ENCODE peak calls at places on chromosome 20, in four cellular contexts. F is choroid plexus epithelial cell, N is GM23338, X is GM12878. R is an unnamed sample.

GRCh38 chr20:56249244-56249955 is 868 bp downstream of the MC3R start:
- DNase-seq in F (no peak), N (peak), X (no peak), R (peak)

GRCh38 chr20:10924628-10925266 is 250.9 kb upstream of the JAG1 start:
- DNase-seq in F (peak), N (no peak), X (no peak), R (peak)

GRCh38 chr20:40986774-40987173 is 41.8 kb upstream of the TOP1 start:
- DNase-seq in F (no peak), N (no peak), X (no peak), R (no peak)

GRCh38 chr20:47809561-47809960 is 24.3 kb upstream of the SULF2 start:
- DNase-seq in F (no peak), N (no peak), X (no peak), R (peak)

GRCh38 chr20:57900226-57900905 is 190.6 kb upstream of the PMEPA1 start:
- DNase-seq in F (no peak), N (no peak), X (no peak), R (no peak)

GRCh38 chr20:56817780-56818675 is 188.9 kb downstream of the TFAP2C start:
- DNase-seq in F (no peak), N (peak), X (no peak), R (no peak)

GRCh38 chr20:58112017-58112781 is 116.3 kb downstream of the ANKRD60 start:
- DNase-seq in F (peak), N (no peak), X (peak), R (peak)

GRCh38 chr20:41152108-41152757 is 14.9 kb downstream of the PLCG1 start:
- DNase-seq in F (no peak), N (no peak), X (no peak), R (no peak)

GRCh38 chr20:13008761-13009681 is at the start of gene SPTLC3:
- DNase-seq in F (peak), N (peak), X (no peak), R (peak)

GRCh38 chr20:1341561-1342265 is 12.8 kb upstream of the SDCBP2 start:
- DNase-seq in F (peak), N (no peak), X (no peak), R (no peak)

GRCh38 chr20:35702824-35703695 is 3.9 kb downstream of the ROMO1 start:
- DNase-seq in F (no peak), N (no peak), X (no peak), R (no peak)

GRCh38 chr20:18904192-18904591 is 90.6 kb downstream of the SCP2D1 start:
- DNase-seq in F (no peak), N (peak), X (no peak), R (no peak)

GRCh38 chr20:10986586-10986985 is 312.8 kb upstream of the JAG1 start:
- DNase-seq in F (peak), N (no peak), X (no peak), R (no peak)

GRCh38 chr20:53220482-53221307 is 248.5 kb downstream of the TSHZ2 start:
- DNase-seq in F (no peak), N (no peak), X (no peak), R (no peak)

GRCh38 chr20:20366551-20366895 is 1.4 kb upstream of the INSM1 start:
- DNase-seq in F (no peak), N (peak), X (no peak), R (no peak)

GRCh38 chr20:60071965-60072364 is 113.7 kb downstream of the CDH26 start:
- DNase-seq in F (peak), N (no peak), X (no peak), R (peak)

GRCh38 chr20:13286600-13286999 is 65.5 kb downstream of the ISM1 start:
- DNase-seq in F (no peak), N (no peak), X (no peak), R (peak)

GRCh38 chr20:7629880-7630279 is 310.4 kb downstream of the HAO1 start:
- DNase-seq in F (no peak), N (no peak), X (no peak), R (peak)

GRCh38 chr20:49028684-49029083 is 17.4 kb upstream of the CSE1L start:
- DNase-seq in F (peak), N (peak), X (no peak), R (peak)

DNA sequence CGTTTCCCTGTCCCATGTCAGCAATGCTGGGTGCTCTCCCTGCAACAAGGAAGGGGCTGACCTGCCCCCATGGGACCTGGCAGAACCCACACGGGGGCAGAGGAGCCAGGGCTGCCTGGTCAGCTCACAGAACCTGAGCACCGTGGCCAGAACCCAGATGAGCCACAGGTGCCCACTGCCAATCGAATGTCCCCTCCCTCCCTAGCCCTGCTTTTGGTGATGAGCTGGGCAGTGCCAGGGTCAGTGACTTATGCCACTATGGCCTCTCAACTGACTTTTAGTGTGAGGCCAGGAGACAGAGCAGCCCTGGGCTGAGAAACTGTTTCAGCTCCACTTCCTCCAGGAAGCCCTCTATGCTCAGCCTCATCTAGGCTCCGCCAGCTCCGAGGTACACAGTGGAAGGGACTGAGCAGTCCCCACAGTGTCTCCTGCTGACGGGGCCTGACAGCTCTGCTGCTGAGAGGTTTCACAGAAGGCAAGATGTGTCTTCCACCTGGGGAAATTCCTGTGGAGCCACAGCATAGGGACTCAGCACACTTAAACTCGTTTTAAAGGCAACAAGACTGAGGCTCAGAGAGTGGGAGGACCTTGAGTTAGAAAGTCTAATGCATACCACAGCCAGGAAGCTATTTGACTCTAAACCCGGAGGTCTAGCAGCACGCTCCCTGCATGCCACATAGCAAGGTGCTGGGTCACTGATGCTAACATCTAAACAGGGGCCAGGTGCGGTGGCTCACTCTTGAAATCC is 6.9 kb downstream of the ADA start:
- DNase-seq in F (no peak), N (no peak), X (peak), R (no peak)
- TF ChIP-seq CTCF in F (no peak), N (no peak), X (no peak), R (no peak)

GRCh38 chr20:52105573-52106422 is 85.8 kb downstream of the ZFP64 start:
- DNase-seq in F (peak), N (peak), X (no peak), R (peak)

GRCh38 chr20:52103911-52104545 is 87.6 kb downstream of the ZFP64 start:
- DNase-seq in F (peak), N (peak), X (no peak), R (no peak)

GRCh38 chr20:52103469-52103910 is 88.1 kb downstream of the ZFP64 start:
- DNase-seq in F (peak), N (peak), X (no peak), R (peak)

GRCh38 chr20:52104546-52105044 is 87.0 kb downstream of the ZFP64 start:
- DNase-seq in F (peak), N (peak), X (no peak), R (peak)

DNA sequence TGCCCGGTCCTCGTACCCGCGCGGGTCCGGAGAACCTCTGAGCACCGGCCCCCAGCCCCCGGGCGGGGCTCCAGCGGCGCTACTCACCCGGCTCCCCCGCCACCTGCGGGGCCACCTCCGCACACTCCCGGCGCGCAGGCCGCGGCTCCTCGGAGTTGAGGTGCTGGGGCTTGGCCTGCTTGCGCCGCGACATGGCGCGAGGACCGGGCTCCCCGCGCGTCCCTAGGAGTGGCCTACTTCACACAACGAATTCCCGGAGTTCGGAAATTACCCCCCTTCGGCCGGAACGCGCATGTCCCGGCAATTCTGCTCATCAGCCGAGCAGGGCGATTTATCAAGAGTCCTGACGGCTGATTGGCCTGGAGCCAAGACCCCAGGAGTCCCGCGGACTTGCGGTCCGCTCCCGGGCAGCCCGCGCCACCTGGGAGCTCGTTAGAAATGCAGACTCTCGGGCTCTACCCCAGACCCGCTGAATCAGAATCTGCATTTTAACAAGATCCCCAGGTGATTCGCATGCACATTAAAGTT is 86.5 kb downstream of the ZFP64 start:
- DNase-seq in F (peak), N (peak), X (no peak), R (peak)
- H3K4me3 ChIP-seq in F (peak), N (peak), X (peak), R (peak)

GRCh38 chr20:61739086-61739831 is 326.4 kb downstream of the TAF4 start:
- DNase-seq in F (no peak), N (no peak), X (no peak), R (no peak)

GRCh38 chr20:61739832-61740118 is 325.9 kb downstream of the TAF4 start:
- DNase-seq in F (no peak), N (no peak), X (no peak), R (no peak)

GRCh38 chr20:61744691-61745396 is 320.8 kb downstream of the TAF4 start:
- DNase-seq in F (peak), N (no peak), X (no peak), R (peak)

GRCh38 chr20:61743606-61744005 is 322.1 kb downstream of the TAF4 start:
- DNase-seq in F (no peak), N (no peak), X (no peak), R (no peak)

GRCh38 chr20:61742097-61742805 is 323.4 kb downstream of the TAF4 start:
- DNase-seq in F (peak), N (no peak), X (no peak), R (no peak)
- TF ChIP-seq CTCF in F (peak), N (peak), X (no peak), R (no peak)

GRCh38 chr20:46400828-46401477 is 5.5 kb downstream of the ELMO2 start:
- DNase-seq in F (peak), N (peak), X (no peak), R (peak)
- H3K4me3 ChIP-seq in F (peak), N (no peak), X (peak), R (no peak)

DNA sequence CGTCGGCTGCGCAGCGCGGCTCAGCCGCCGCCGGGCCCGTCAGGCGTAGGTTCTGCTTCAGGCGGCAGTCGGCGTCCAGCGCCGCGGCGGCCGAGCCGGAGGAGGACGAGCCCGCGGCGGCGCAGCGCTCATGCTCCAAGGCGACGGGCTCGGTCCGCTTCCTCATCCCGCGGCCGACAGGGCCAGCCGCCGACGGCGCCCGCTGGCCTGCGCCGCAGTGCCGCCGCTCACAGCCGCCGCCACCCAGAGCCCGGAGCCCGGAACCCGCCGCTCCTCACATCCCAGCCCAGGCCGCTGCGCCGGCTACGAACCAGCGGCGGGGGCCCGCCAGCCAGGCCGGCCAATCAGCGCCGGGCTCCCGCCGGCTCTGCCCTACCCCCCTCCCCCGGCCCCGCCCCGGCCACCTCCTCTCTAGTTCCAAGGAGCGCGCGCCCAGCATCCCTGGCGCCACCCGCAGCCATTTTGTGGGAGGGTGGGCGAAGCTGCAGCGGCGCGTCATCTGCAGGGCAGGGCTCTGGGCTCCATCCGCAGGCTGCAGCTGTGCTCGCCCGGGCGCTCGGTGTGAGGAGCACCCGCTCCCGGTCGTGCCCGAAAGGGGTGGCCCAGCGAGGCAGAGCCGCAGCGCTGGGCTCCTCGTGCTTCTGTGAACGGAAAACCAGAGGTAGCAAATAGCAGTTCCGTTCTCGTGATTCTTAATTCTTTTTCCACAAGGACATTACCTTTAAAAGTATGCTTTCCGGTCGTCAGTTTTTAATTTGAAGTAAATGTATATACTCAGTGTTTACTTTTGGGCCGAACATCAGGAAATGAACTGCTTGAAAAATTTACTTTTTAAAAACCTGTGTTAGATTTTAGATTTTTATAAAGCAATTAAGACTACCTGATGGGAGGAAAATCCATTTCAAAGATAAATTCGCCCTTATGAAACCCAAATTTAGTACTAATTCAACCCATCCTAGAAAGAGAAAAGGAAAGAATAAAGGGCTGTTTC is at the start of gene ABHD12:
- DNase-seq in F (peak), N (peak), X (peak), R (peak)
- TF ChIP-seq CTCF in F (no peak), N (no peak), X (no peak), R (no peak)

GRCh38 chr20:24952376-24953203 is 3.5 kb downstream of the CST7 start:
- DNase-seq in F (no peak), N (no peak), X (no peak), R (no peak)
- H3K4me3 ChIP-seq in F (no peak), N (no peak), X (no peak), R (no peak)

DNA sequence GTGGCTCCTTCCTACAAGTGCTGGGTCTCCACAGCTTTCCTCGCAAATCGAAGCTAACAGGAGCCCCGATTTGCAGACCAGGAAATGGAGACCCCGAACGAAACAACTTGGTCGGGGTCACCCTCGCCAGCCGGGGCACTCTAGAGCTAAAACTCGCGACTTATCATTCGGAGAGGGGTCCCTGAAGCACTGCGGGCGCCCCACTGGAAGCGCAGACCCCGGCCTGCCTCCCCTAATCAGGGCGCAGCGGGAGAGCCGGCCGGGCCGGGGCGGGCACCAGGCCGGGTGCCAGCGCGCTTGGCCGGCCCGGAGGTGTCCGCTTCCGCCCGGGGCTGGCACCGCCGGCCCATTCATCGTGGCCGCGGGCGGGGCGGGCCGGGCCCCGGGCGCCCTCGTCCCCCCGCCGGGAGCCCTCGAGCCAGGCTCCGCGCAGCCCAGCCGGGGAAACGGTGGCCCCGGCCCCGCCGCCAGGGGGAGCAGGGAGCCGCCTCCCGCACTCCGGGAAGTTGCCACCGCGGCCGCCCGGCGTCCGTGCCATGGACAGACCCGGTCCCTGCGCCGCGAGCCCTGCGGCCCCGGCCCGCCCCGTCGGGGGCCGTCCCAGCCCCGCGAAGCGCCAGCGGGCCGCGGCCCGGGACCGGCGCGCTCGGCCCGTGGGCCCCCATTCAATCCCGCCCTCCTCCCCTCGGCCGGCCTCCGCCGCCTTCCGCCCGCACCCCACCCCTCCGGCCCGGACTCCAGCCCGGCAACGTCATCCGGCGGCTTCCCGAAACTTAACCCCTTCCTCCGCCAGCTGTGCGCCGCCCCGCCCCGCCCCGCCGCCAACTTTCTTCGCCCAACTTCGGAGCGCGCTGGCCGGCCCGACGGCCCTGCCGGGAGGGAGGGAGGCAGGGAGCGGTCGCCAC is 954 bp downstream of the RRBP1 start:
- DNase-seq in F (peak), N (peak), X (no peak), R (peak)
- TF ChIP-seq CTCF in F (peak), N (peak), X (peak), R (peak)

DNA sequence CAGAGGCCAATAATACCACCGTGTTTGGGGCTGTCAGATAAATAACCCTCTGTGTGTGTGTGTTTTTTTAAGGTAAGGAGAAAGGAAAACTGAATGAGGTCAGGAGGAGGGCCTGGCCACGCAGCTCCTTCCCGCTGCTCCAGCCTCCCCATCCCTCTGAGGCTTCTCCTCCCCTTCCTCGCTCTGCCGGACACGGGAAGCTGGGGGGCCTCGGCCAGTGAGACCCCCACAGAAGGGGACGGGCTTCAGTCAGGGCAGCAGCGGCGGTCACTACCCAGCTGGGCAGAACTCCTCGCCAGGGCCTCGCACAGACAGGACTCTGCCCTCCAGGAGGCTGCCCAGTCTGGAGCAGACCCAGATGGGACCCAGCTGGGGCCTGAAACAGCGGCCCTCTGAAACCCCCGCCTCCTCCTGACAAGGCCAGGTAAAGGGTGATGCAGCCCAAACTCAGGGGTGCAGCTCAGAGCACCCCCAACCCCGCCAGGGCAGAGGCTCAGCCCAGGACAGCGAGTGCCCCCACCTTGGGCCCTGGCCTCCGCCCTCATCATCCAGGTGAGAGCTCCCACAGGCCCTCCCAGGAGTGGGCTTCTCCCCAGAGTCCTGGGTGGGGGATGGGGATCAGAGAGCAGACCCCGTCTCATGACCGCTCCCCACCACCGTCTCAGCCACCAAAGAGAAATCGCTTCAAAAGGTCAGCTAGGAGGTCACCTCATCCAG is 2.3 kb downstream of the EEF1A2 start:
- DNase-seq in F (no peak), N (no peak), X (no peak), R (no peak)
- H3K4me3 ChIP-seq in F (peak), N (peak), X (no peak), R (peak)

GRCh38 chr20:32470025-32470861 is 112.1 kb downstream of the ASXL1 start:
- DNase-seq in F (peak), N (peak), X (no peak), R (peak)
- TF ChIP-seq CTCF in F (peak), N (peak), X (peak), R (peak)